ENCODE peak calls at places on chromosomes 13 and 19, in nine cellular contexts. N is epithelial cell of esophagus, D is fibroblast of mammary gland, C is nephron progenitor cell, H is uterus, E is fibroblast of the aortic adventitia, F is mammary epithelial cell, Z is right atrium auricular region, U is K562. R is an unnamed sample.

GRCh38 chr13:113061796-113062425 is 43.7 kb upstream of the F7 start:
- DNase-seq in Z (no peak), F (no peak), E (no peak), N (no peak), H (no peak), U (no peak), C (no peak), D (no peak), R (no peak)

GRCh38 chr19:12163841-12164240 is 945 bp downstream of the ZNF136 start:
- DNase-seq in U (no peak), E (peak; percentile 34), H (no peak), D (peak; percentile 51), N (peak; percentile 18), C (no peak), Z (no peak), F (peak; percentile 17), R (no peak)

GRCh38 chr13:63731896-63732295 is 2316.2 kb upstream of the PCDH20 start:
- DNase-seq in D (no peak), N (no peak), C (no peak), Z (no peak), H (no peak), F (no peak), E (no peak), U (no peak), R (no peak)

GRCh38 chr13:75762066-75762937 is 126.2 kb downstream of the LMO7 start:
- DNase-seq in F (peak; percentile 96), U (no peak), C (no peak), Z (no peak), D (peak; percentile 57), E (peak; percentile 58), N (peak; percentile 90), H (no peak), R (no peak)

GRCh38 chr19:14023404-14024235 is 4.3 kb upstream of the RLN3 start:
- DNase-seq in N (peak; percentile 54), F (peak; percentile 34), E (peak; percentile 53), Z (no peak), D (no peak), U (peak; percentile 87), C (peak; percentile 58), H (no peak), R (no peak)

GRCh38 chr13:112799394-112799793 is 109.6 kb downstream of the ATP11A start:
- DNase-seq in D (no peak), C (no peak), U (no peak), E (no peak), Z (peak; percentile 23), H (no peak), N (no peak), F (no peak), R (no peak)

GRCh38 chr13:24500977-24501376 is 11.6 kb downstream of the PARP4 start:
- DNase-seq in Z (no peak), F (peak; percentile 65), E (peak; percentile 94), H (no peak), D (peak; percentile 68), N (peak; percentile 82), U (peak; percentile 25), C (no peak), R (no peak)

GRCh38 chr19:2149980-2150793 is 1.2 kb downstream of the AP3D1 start:
- DNase-seq in N (peak; percentile 56), C (no peak), F (peak; percentile 41), H (no peak), U (peak; percentile 38), D (no peak), E (peak; percentile 25), Z (no peak), R (no peak)

GRCh38 chr19:16113727-16114126 is 2.0 kb downstream of the RAB8A start:
- DNase-seq in E (no peak), H (no peak), N (no peak), U (peak; percentile 21), D (no peak), Z (no peak), C (no peak), F (no peak), R (no peak)

GRCh38 chr13:100483836-100484381 is 104.7 kb downstream of the GGACT start:
- DNase-seq in H (no peak), D (no peak), C (no peak), N (no peak), U (no peak), Z (no peak), F (no peak), E (no peak), R (no peak)

GRCh38 chr13:64371045-64371444 is 2859.1 kb downstream of the PCDH9 start:
- DNase-seq in F (peak; percentile 44), H (no peak), U (no peak), E (peak; percentile 16), Z (no peak), C (no peak), N (peak; percentile 91), D (no peak), R (no peak)

GRCh38 chr13:23928985-23929384 is 31.7 kb upstream of the C1QTNF9B start:
- DNase-seq in Z (no peak), F (peak; percentile 66), E (peak; percentile 67), N (peak; percentile 78), H (no peak), C (no peak), D (peak; percentile 89), U (no peak), R (no peak)

GRCh38 chr19:4064551-4065260 is 2.0 kb downstream of the ZBTB7A start:
- DNase-seq in H (peak; percentile 73), Z (no peak), D (peak; percentile 41), U (peak; percentile 65), N (no peak), C (peak; percentile 58), F (no peak), E (no peak), R (no peak)

GRCh38 chr19:31451686-31452325 is 102.6 kb upstream of the TSHZ3 start:
- DNase-seq in Z (no peak), H (no peak), N (peak; percentile 46), D (no peak), E (peak; percentile 30), F (peak; percentile 84), U (no peak), C (no peak), R (no peak)

GRCh38 chr13:80339841-80340642 is 884 bp downstream of the SPRY2 start:
- DNase-seq in Z (peak; percentile 64), F (peak; percentile 52), N (peak; percentile 59), D (peak; percentile 36), E (peak; percentile 51), H (peak; percentile 43), C (peak; percentile 50), U (peak; percentile 47), R (no peak)

GRCh38 chr13:71524245-71525002 is 342.6 kb downstream of the DACH1 start:
- DNase-seq in H (no peak), E (no peak), C (no peak), N (no peak), D (no peak), Z (no peak), U (no peak), F (no peak), R (no peak)

GRCh38 chr13:91045351-91046034 is 302.0 kb upstream of the MIR17HG start:
- DNase-seq in H (no peak), E (no peak), N (peak; percentile 28), U (peak; percentile 27), C (no peak), D (no peak), F (no peak), Z (no peak), R (no peak)

GRCh38 chr13:93947651-93948050 is 531.8 kb downstream of the DCT start:
- DNase-seq in C (no peak), N (no peak), F (no peak), U (no peak), Z (no peak), D (no peak), H (no peak), E (no peak), R (no peak)

GRCh38 chr13:51728972-51729371 is 75.0 kb downstream of the DHRS12 start:
- DNase-seq in E (peak; percentile 81), Z (no peak), H (no peak), D (peak; percentile 94), F (peak; percentile 46), N (peak; percentile 96), U (no peak), C (no peak), R (peak; percentile 54)
- TF ChIP-seq CTCF in E (no peak), Z (no peak), H (no peak), D (no peak), F (no peak), N (no peak), U (no peak), C (no peak), R (no peak)

GRCh38 chr19:54179921-54180452 is 7.0 kb upstream of the TMC4 start:
- DNase-seq in U (no peak), F (peak; percentile 37), H (no peak), Z (no peak), E (peak; percentile 35), C (peak; percentile 79), N (peak; percentile 63), D (peak; percentile 35), R (no peak)
- TF ChIP-seq CTCF in U (peak; percentile 23), F (peak; percentile 29), H (no peak), Z (no peak), E (peak; percentile 21), C (peak; percentile 63), N (peak; percentile 47), D (peak; percentile 15), R (peak; percentile 5)

DNA sequence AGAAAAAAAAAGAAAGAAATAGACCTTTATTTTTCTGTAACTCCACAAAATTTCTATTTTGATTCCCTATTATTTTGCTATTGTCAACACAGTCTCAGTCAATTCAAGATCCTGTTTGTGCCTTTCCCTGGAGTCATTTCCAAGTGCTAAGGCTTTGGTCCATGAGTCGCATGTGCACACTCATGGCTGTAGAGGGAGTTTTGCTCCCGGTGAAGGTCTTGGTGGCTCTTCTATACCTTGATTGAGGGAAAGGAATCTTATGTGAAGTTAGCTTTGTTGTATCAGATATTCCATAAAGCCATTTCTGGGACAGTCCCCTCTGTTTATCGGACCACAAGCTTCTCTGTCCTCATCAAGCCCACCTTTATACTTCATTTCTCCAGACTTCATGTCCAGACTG is 58.7 kb upstream of the ALOX5AP start:
- DNase-seq in N (peak; percentile 66), U (peak; percentile 12), H (no peak), E (peak; percentile 37), Z (no peak), C (no peak), F (peak; percentile 43), D (peak; percentile 55), R (no peak)
- TF ChIP-seq CTCF in N (peak; percentile 56), U (no peak), H (no peak), E (peak; percentile 54), Z (no peak), C (peak; percentile 33), F (peak; percentile 50), D (peak; percentile 55), R (peak; percentile 23)

GRCh38 chr19:32880607-32881006 is 11.0 kb upstream of the SLC7A9 start:
- DNase-seq in N (no peak), D (no peak), Z (no peak), U (no peak), E (no peak), F (no peak), H (no peak), C (no peak), R (no peak)
- TF ChIP-seq CTCF in N (no peak), D (no peak), Z (no peak), U (no peak), E (no peak), F (no peak), H (no peak), C (no peak), R (no peak)

R was measured in AG09319.